ENCODE peak calls at places on chromosomes 3 and 15, in eight cellular contexts. G is HFF-Myc, T is bronchial epithelial cell, H is AG04450, E is cardiac muscle cell, N is Panc1, I is kidney, W is tibial artery. M is an unnamed sample.

GRCh38 chr3:39166134-39166710 is 12.8 kb upstream of the CSRNP1 start:
- DNase-seq in N (no peak), H (no peak), T (peak), W (peak), I (no peak), G (peak), E (no peak), M (no peak)

GRCh38 chr3:16770792-16771191 is 114.0 kb upstream of the PLCL2 start:
- DNase-seq in W (no peak), G (no peak), T (no peak), E (peak), I (no peak), H (no peak), N (no peak), M (no peak)

GRCh38 chr15:65790692-65791334 is 1.3 kb downstream of the DENND4A start:
- DNase-seq in T (peak), W (no peak), E (no peak), I (no peak), H (no peak), G (no peak), N (no peak), M (no peak)

GRCh38 chr15:55279746-55280351 is 9.8 kb downstream of the RAB27A start:
- DNase-seq in T (peak), N (no peak), G (peak), H (peak), I (no peak), W (no peak), E (no peak), M (no peak)

GRCh38 chr15:89575656-89576416 is 567 bp downstream of the TICRR start:
- DNase-seq in W (peak), T (peak), H (no peak), I (no peak), E (peak), G (no peak), N (no peak), M (no peak)

GRCh38 chr3:175778994-175779393 is 919.9 kb downstream of the NAALADL2 start:
- DNase-seq in H (no peak), W (no peak), E (no peak), G (no peak), N (no peak), T (no peak), I (no peak), M (no peak)

GRCh38 chr15:81182031-81182745 is 14.5 kb upstream of the IL16 start:
- DNase-seq in N (no peak), W (no peak), G (no peak), H (no peak), T (no peak), E (no peak), I (no peak), M (no peak)

GRCh38 chr3:114144909-114145688 is 33.8 kb downstream of the DRD3 start:
- DNase-seq in W (peak), H (peak), T (peak), E (no peak), N (no peak), I (no peak), G (peak), M (no peak)

DNA sequence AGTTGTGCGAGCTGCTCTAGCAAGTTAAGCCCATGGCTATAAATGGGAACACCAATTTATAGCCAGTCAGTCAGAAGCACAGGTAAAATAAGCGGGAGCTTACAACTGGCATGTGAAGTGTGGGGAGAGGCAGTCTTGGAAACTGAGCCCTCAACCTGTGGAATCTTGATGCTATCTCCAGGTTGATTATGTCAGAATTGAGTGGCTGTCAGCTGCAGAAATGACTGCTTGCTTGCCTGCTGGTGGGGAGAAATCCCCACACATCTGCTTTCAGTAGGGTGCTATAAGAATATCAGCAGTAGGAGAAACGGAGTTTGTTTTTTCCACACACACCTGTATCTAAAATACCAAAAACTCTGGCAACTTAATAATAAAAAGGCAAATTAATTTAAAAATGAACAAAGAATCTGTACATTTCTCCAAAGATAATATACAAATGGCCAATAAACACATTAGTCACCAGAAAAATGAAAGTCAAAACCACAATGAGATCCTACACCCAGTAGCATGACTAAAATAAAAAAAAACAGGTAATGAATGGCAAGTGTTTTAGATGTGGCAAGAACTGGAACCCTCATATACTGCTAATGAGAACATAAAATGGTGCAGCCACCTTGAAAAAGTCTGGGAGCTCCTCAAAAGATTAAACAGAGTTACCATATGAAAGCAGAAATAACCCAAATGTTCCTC is 26.0 kb upstream of the MAP4 start:
- DNase-seq in T (peak), H (no peak), E (no peak), G (no peak), I (no peak), N (no peak), W (no peak), M (no peak)
- TF ChIP-seq CTCF in T (no peak), H (no peak), E (no peak), G (no peak), I (no peak), N (no peak), W (no peak), M (no peak)

DNA sequence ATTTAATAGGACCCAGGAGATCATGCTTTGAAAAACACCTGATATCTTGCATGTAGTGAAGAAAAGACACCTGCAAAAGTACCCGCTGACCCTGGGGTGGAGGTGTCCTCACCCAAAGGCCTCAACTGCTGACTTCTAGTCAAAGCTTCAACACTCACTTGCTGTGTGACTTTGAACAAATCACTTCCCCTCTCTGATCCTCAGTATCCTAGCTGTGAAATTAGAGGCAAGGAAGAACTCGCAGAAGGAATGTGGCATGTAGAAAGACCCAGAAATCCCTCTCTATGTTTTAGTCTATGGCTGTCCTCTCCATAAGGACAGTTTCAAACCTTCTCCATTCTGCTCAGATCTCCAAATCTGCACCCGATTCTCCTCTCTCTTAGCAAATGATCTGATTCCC is 52.7 kb upstream of the ATP13A3 start:
- DNase-seq in E (no peak), N (no peak), T (no peak), H (no peak), G (no peak), I (no peak), W (no peak), M (no peak)
- TF ChIP-seq CTCF in E (no peak), N (no peak), T (no peak), H (no peak), G (no peak), I (no peak), W (no peak), M (no peak)

GRCh38 chr15:62625421-62626033 is 417.0 kb upstream of the TPM1 start:
- DNase-seq in W (no peak), E (no peak), I (no peak), G (peak), T (no peak), H (peak), N (no peak), M (no peak)
- TF ChIP-seq CTCF in W (no peak), E (no peak), I (no peak), G (no peak), T (no peak), H (no peak), N (no peak), M (no peak)

GRCh38 chr15:74240897-74241614 is 4.9 kb downstream of the CCDC33 start:
- DNase-seq in N (no peak), H (no peak), G (no peak), T (no peak), I (peak), E (no peak), W (no peak), M (no peak)

GRCh38 chr15:74243431-74243830 is 7.3 kb downstream of the CCDC33 start:
- DNase-seq in N (no peak), E (no peak), H (no peak), I (no peak), G (no peak), W (no peak), T (no peak), M (no peak)

GRCh38 chr15:74238984-74239645 is 3.0 kb downstream of the CCDC33 start:
- DNase-seq in G (no peak), W (no peak), I (peak), T (no peak), N (no peak), H (no peak), E (no peak), M (no peak)

GRCh38 chr15:74242296-74242929 is 6.3 kb downstream of the CCDC33 start:
- DNase-seq in I (peak), T (no peak), E (no peak), N (no peak), G (no peak), H (no peak), W (no peak), M (no peak)

DNA sequence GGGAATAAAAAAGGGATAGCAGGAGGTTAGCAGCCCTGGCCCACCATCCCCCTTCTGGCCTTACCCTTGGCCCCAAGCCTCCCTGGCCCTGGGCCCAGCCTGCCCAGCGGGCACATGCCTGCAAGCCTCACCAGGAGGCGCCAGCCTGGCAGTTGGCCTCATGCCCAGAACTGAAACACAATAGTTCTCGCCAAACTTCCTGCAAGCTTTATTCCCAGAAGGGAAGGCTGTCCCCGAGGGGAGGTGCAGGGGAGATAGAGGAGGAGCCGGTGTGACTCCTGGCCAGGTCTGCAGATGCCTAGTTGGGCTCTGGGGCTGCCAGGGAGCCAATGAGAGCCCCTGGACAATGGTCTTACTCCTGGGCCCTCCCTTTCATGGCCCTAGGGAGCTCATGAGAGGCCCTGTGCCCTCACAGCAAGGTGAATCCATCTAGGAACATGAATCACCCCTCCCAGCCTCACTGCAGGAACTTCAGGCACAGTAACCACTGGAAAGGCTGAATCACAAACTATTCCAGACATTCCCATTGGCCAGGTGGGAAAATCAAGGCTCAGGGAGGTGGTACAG is 4.0 kb downstream of the CCDC33 start:
- DNase-seq in N (peak), W (peak), I (peak), E (no peak), G (peak), H (no peak), T (peak), M (peak)
- TF ChIP-seq CTCF in N (no peak), W (peak), I (peak), E (peak), G (peak), H (peak), T (peak), M (peak)

GRCh38 chr3:14218355-14218754 is 39.7 kb downstream of the LSM3 start:
- DNase-seq in E (no peak), W (no peak), G (no peak), H (no peak), N (no peak), I (no peak), T (no peak), M (no peak)

GRCh38 chr3:14212032-14212431 is 33.4 kb downstream of the LSM3 start:
- DNase-seq in I (no peak), N (no peak), W (no peak), E (no peak), T (no peak), G (no peak), H (no peak), M (no peak)

GRCh38 chr3:14214764-14215163 is 36.1 kb downstream of the LSM3 start:
- DNase-seq in G (no peak), W (no peak), H (no peak), N (no peak), T (no peak), E (no peak), I (no peak), M (no peak)

GRCh38 chr3:14213066-14213774 is 34.6 kb downstream of the LSM3 start:
- DNase-seq in G (no peak), T (no peak), N (no peak), W (no peak), I (no peak), E (no peak), H (no peak), M (no peak)

DNA sequence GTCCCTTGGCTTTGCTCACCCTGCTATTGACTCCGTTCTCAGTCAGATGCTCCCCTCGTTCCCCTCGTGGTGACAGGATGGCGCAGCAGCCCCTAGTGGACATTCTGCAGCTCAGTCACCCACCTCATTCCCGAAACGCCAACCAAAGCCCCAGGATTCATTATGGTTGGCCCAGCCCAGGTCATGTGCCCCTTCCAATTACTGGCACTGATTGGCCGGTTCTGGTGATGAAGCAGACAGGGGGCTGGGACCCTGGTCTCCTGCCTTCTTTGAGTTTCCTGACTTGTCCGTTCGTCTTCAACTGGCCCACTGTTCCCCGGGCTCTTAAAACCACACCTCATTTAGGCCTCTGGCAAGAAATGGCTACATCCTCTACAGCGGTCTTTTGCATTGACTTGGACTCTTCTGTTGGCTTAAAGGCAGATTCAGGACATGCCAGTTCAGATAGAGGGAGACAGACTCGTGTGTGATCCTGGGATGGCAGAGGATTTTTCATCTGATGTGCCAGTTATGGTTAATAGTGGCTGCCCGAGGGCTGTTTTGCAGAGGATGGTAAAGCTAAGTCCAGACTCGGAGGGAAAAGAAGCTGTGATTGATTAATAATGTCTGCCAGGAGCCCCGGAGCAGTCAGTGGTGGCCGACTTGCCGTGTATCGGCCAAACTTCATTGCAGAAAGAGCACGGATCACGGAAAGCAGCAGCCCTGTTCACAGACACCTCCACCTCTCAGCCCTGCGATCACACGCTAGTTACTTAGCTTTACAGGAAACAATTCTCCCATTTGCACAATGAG is 37.8 kb downstream of the LSM3 start:
- DNase-seq in G (no peak), N (no peak), W (no peak), T (peak), E (peak), I (no peak), H (no peak), M (peak)
- TF ChIP-seq CTCF in G (peak), N (peak), W (no peak), T (peak), E (peak), I (peak), H (peak), M (peak)